ENCODE peak calls at places on chromosomes 16 and 17, in ten cellular contexts. One of them, this sample, is unnamed. For H3K4me1, the result is how much of the 10 kb centered on the place peaks cover.

GRCh38 chr17:47253541-47254402 is at the start of gene ITGB3:
- DNase-seq in uterus: peak
- DNase-seq in cardiac muscle cell: peak
- DNase-seq in psoas muscle: peak
- DNase-seq in Karpas-422: peak
- DNase-seq in endodermal cell: peak
- DNase-seq in GM12878: no peak
- DNase-seq in fibroblast of lung: peak
- DNase-seq in pancreas: peak
- DNase-seq in IMR-90: peak
- DNase-seq in this sample: peak

GRCh38 chr17:74432484-74433391 is 850 bp downstream of the GPRC5C start:
- DNase-seq in endodermal cell: peak
- DNase-seq in GM12878: no peak
- DNase-seq in pancreas: no peak
- DNase-seq in IMR-90: no peak
- DNase-seq in Karpas-422: no peak
- DNase-seq in psoas muscle: no peak
- DNase-seq in fibroblast of lung: no peak
- DNase-seq in cardiac muscle cell: no peak
- DNase-seq in uterus: no peak
- DNase-seq in this sample: no peak

GRCh38 chr17:38560503-38561318 is 45.0 kb downstream of the SRCIN1 start:
- DNase-seq in GM12878: no peak
- DNase-seq in uterus: no peak
- DNase-seq in endodermal cell: peak
- DNase-seq in fibroblast of lung: peak
- DNase-seq in cardiac muscle cell: peak
- DNase-seq in pancreas: no peak
- DNase-seq in psoas muscle: no peak
- DNase-seq in Karpas-422: peak
- DNase-seq in IMR-90: peak
- DNase-seq in this sample: no peak

GRCh38 chr16:48366165-48367093 is 18.8 kb downstream of the SIAH1 start:
- DNase-seq in cardiac muscle cell: peak
- DNase-seq in fibroblast of lung: peak
- DNase-seq in endodermal cell: peak
- DNase-seq in IMR-90: peak
- DNase-seq in uterus: peak
- DNase-seq in pancreas: peak
- DNase-seq in Karpas-422: peak
- DNase-seq in psoas muscle: no peak
- DNase-seq in GM12878: peak
- DNase-seq in this sample: no peak

GRCh38 chr16:77172964-77173363 is 18.0 kb upstream of the MON1B start:
- DNase-seq in uterus: no peak
- DNase-seq in IMR-90: no peak
- DNase-seq in cardiac muscle cell: no peak
- DNase-seq in fibroblast of lung: no peak
- DNase-seq in Karpas-422: no peak
- DNase-seq in pancreas: no peak
- DNase-seq in GM12878: no peak
- DNase-seq in endodermal cell: no peak
- DNase-seq in psoas muscle: no peak
- DNase-seq in this sample: no peak

GRCh38 chr16:50390914-50391700 is 22.3 kb upstream of the BRD7 start:
- DNase-seq in uterus: no peak
- DNase-seq in IMR-90: no peak
- DNase-seq in GM12878: no peak
- DNase-seq in Karpas-422: no peak
- DNase-seq in fibroblast of lung: no peak
- DNase-seq in pancreas: no peak
- DNase-seq in endodermal cell: no peak
- DNase-seq in cardiac muscle cell: peak
- DNase-seq in psoas muscle: no peak
- DNase-seq in this sample: no peak

GRCh38 chr17:80790021-80790765 is 201.4 kb upstream of the CHMP6 start:
- DNase-seq in pancreas: no peak
- DNase-seq in IMR-90: no peak
- DNase-seq in GM12878: peak
- DNase-seq in endodermal cell: peak
- DNase-seq in fibroblast of lung: peak
- DNase-seq in Karpas-422: peak
- DNase-seq in uterus: no peak
- DNase-seq in psoas muscle: no peak
- DNase-seq in cardiac muscle cell: no peak
- DNase-seq in this sample: no peak

GRCh38 chr17:76868176-76868668 is at the start of gene MGAT5B:
- DNase-seq in IMR-90: peak
- DNase-seq in pancreas: peak
- DNase-seq in GM12878: no peak
- DNase-seq in cardiac muscle cell: peak
- DNase-seq in endodermal cell: peak
- DNase-seq in psoas muscle: peak
- DNase-seq in Karpas-422: peak
- DNase-seq in uterus: peak
- DNase-seq in fibroblast of lung: peak
- DNase-seq in this sample: peak

GRCh38 chr17:752002-752619 is at the start of gene GEMIN4:
- DNase-seq in fibroblast of lung: peak
- DNase-seq in GM12878: peak
- DNase-seq in Karpas-422: peak
- DNase-seq in uterus: peak
- DNase-seq in endodermal cell: peak
- DNase-seq in cardiac muscle cell: peak
- DNase-seq in psoas muscle: peak
- DNase-seq in pancreas: peak
- DNase-seq in IMR-90: peak
- DNase-seq in this sample: peak

GRCh38 chr17:60641810-60642220 is 35.8 kb upstream of the BCAS3 start:
- DNase-seq in GM12878: no peak
- DNase-seq in IMR-90: peak
- DNase-seq in endodermal cell: peak
- DNase-seq in pancreas: peak
- DNase-seq in Karpas-422: peak
- DNase-seq in uterus: peak
- DNase-seq in cardiac muscle cell: peak
- DNase-seq in psoas muscle: no peak
- DNase-seq in fibroblast of lung: peak
- DNase-seq in this sample: peak

DNA sequence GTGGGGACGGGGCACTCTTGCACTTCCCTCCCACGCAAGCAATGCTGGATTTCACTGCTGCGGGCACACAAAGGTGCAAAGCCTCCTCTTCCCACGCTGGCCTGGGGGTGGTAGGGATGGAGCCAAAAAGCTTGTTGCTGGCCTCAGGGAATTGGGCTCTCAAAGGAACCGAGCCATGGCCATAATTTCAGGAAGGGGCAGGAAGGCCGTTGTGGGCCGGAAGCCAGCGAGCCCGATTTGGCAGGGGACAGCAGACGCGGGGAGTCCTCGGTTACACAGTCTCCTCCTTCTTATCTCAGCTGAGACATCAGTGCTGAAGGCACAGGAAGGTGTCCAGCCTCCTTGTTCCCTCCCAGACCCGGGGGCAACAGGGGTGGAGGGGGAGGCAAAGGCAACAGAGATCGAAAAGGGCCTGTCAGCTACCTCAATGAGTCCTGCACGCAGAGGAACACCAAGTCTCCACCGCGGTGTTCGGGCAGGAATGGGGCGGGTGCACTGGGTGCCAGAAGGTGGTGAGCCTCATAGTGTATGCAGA is 59.5 kb downstream of the SLFN11 start:
- DNase-seq in psoas muscle: peak
- DNase-seq in cardiac muscle cell: no peak
- DNase-seq in fibroblast of lung: no peak
- DNase-seq in Karpas-422: no peak
- DNase-seq in GM12878: no peak
- DNase-seq in endodermal cell: no peak
- DNase-seq in IMR-90: no peak
- DNase-seq in uterus: peak
- DNase-seq in pancreas: no peak
- DNase-seq in this sample: no peak
- H3K4me3 ChIP-seq in psoas muscle: peak
- H3K4me3 ChIP-seq in cardiac muscle cell: no peak
- H3K4me3 ChIP-seq in fibroblast of lung: no peak
- H3K4me3 ChIP-seq in Karpas-422: no peak
- H3K4me3 ChIP-seq in GM12878: peak
- H3K4me3 ChIP-seq in endodermal cell: no peak
- H3K4me3 ChIP-seq in IMR-90: no peak
- H3K4me3 ChIP-seq in uterus: peak
- H3K4me3 ChIP-seq in pancreas: no peak
- H3K4me3 ChIP-seq in this sample: peak

GRCh38 chr17:78769200-78769773 is 12.8 kb downstream of the CYTH1 start:
- DNase-seq in endodermal cell: peak
- DNase-seq in Karpas-422: peak
- DNase-seq in IMR-90: no peak
- DNase-seq in psoas muscle: no peak
- DNase-seq in uterus: no peak
- DNase-seq in fibroblast of lung: no peak
- DNase-seq in pancreas: no peak
- DNase-seq in cardiac muscle cell: no peak
- DNase-seq in GM12878: no peak
- DNase-seq in this sample: no peak

GRCh38 chr17:78765821-78766220 is 16.3 kb downstream of the CYTH1 start:
- DNase-seq in psoas muscle: no peak
- DNase-seq in IMR-90: no peak
- DNase-seq in uterus: no peak
- DNase-seq in fibroblast of lung: no peak
- DNase-seq in cardiac muscle cell: no peak
- DNase-seq in pancreas: no peak
- DNase-seq in Karpas-422: no peak
- DNase-seq in endodermal cell: no peak
- DNase-seq in GM12878: no peak
- DNase-seq in this sample: no peak

GRCh38 chr17:78766743-78767294 is 15.3 kb downstream of the CYTH1 start:
- DNase-seq in endodermal cell: no peak
- DNase-seq in cardiac muscle cell: no peak
- DNase-seq in IMR-90: no peak
- DNase-seq in pancreas: no peak
- DNase-seq in Karpas-422: no peak
- DNase-seq in uterus: no peak
- DNase-seq in psoas muscle: no peak
- DNase-seq in fibroblast of lung: no peak
- DNase-seq in GM12878: no peak
- DNase-seq in this sample: no peak

GRCh38 chr17:78766225-78766624 is 15.8 kb downstream of the CYTH1 start:
- DNase-seq in psoas muscle: no peak
- DNase-seq in cardiac muscle cell: no peak
- DNase-seq in endodermal cell: no peak
- DNase-seq in Karpas-422: no peak
- DNase-seq in IMR-90: no peak
- DNase-seq in pancreas: no peak
- DNase-seq in uterus: no peak
- DNase-seq in fibroblast of lung: no peak
- DNase-seq in GM12878: no peak
- DNase-seq in this sample: no peak

DNA sequence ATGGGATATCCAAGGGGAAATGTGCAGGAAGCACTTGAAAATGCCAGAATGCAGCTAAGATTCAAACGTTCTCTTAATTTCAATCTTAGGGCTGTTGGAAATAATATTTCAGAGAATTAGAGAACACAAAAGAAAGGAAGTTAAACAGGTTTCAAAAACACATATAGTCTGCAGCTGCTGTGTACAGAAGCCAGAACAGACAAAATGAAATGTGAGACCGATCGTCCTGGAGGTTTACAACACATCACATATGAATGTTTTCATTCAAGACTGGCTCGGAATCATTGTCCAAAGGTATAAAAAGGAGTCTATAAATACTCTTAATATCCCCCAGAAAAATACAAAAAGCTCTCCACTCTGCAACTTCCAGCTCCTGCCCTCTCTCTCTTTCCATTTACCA is 14.3 kb downstream of the CYTH1 start:
- DNase-seq in Karpas-422: no peak
- DNase-seq in cardiac muscle cell: no peak
- DNase-seq in pancreas: no peak
- DNase-seq in uterus: no peak
- DNase-seq in psoas muscle: no peak
- DNase-seq in endodermal cell: no peak
- DNase-seq in fibroblast of lung: no peak
- DNase-seq in IMR-90: peak
- DNase-seq in GM12878: no peak
- DNase-seq in this sample: no peak
- H3K4me1 ChIP-seq in Karpas-422: under half
- H3K4me1 ChIP-seq in cardiac muscle cell: under half
- H3K4me1 ChIP-seq in pancreas: under half
- H3K4me1 ChIP-seq in uterus: under half
- H3K4me1 ChIP-seq in psoas muscle: half or more
- H3K4me1 ChIP-seq in endodermal cell: under half
- H3K4me1 ChIP-seq in fibroblast of lung: under half
- H3K4me1 ChIP-seq in IMR-90: under half
- H3K4me1 ChIP-seq in GM12878: half or more
- H3K4me1 ChIP-seq in this sample: under half

DNA sequence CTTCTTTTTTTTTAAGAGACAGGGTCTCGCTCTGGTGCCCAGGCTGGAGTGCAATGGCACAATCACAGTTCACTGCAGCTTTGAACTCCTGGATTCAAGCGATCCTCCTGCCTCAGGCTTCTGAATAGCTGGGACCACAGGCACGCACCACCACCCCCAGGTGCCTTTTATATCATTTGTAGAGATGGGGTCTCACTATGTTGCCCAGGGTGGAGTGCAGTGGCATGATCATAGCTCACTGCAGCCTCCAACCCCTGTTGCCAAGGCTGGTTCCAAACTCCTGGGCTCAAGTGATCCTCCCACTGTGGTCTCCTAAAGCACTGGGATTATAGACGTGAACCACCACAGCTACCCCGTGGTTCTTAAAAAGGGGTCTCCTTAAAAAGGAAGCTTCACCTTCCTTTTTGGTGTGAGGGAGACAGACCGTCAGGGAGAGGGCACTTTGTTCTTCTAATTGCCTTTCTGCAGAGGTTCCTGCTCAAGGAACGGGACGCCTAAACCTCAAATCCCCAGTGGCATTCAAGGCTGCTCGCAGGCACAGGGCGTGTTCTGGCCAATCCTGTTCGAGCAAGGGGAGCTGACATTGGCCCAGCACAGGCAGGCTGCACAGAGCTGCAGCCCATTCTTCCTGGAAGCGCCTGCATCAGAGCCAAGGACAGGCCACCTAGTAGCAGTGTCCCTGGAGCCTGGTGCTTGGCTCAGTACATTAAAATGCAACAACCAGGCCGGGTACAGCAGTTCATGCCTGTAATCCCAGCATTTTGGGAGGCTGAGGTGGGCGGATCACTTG is 72.0 kb upstream of the CREBBP start:
- DNase-seq in IMR-90: no peak
- DNase-seq in cardiac muscle cell: no peak
- DNase-seq in psoas muscle: peak
- DNase-seq in uterus: peak
- DNase-seq in endodermal cell: peak
- DNase-seq in pancreas: no peak
- DNase-seq in Karpas-422: peak
- DNase-seq in fibroblast of lung: no peak
- DNase-seq in GM12878: no peak
- DNase-seq in this sample: peak
- H3K27ac ChIP-seq in IMR-90: no peak
- H3K27ac ChIP-seq in cardiac muscle cell: no peak
- H3K27ac ChIP-seq in psoas muscle: peak
- H3K27ac ChIP-seq in uterus: peak
- H3K27ac ChIP-seq in endodermal cell: no peak
- H3K27ac ChIP-seq in pancreas: no peak
- H3K27ac ChIP-seq in Karpas-422: no peak
- H3K27ac ChIP-seq in fibroblast of lung: no peak
- H3K27ac ChIP-seq in GM12878: no peak
- H3K27ac ChIP-seq in this sample: peak

GRCh38 chr16:75987323-75987722 is 261.0 kb upstream of the CPHXL start:
- DNase-seq in fibroblast of lung: no peak
- DNase-seq in Karpas-422: no peak
- DNase-seq in pancreas: no peak
- DNase-seq in IMR-90: no peak
- DNase-seq in endodermal cell: no peak
- DNase-seq in uterus: no peak
- DNase-seq in GM12878: no peak
- DNase-seq in cardiac muscle cell: no peak
- DNase-seq in psoas muscle: no peak
- DNase-seq in this sample: no peak
- H3K4me3 ChIP-seq in fibroblast of lung: no peak
- H3K4me3 ChIP-seq in Karpas-422: no peak
- H3K4me3 ChIP-seq in pancreas: no peak
- H3K4me3 ChIP-seq in IMR-90: no peak
- H3K4me3 ChIP-seq in endodermal cell: no peak
- H3K4me3 ChIP-seq in uterus: no peak
- H3K4me3 ChIP-seq in GM12878: no peak
- H3K4me3 ChIP-seq in cardiac muscle cell: no peak
- H3K4me3 ChIP-seq in psoas muscle: no peak
- H3K4me3 ChIP-seq in this sample: no peak

This sample was measured in testis.